ENCODE peak calls at places on chromosome X, in nine cellular contexts. L is colonic mucosa, A is mesothelial cell of epicardium, P is BJ, T is A549, H is endothelial cell, K is left lung, R is fibroblast of mammary gland, I is neural progenitor cell. Q is an unnamed sample.

GRCh38 chrX:15723887-15724517 is 14.1 kb upstream of the CA5B start:
- DNase-seq in R (no peak), P (no peak), H (no peak), A (no peak), L (no peak), K (no peak), I (no peak), T (no peak), Q (no peak)

GRCh38 chrX:136689441-136689840 is 41.5 kb downstream of the CD40LG start:
- DNase-seq in T (no peak), H (no peak), K (no peak), I (peak), A (no peak), P (no peak), R (no peak), L (no peak), Q (no peak)

GRCh38 chrX:22220941-22221340 is 51.8 kb upstream of the CBLL2 start:
- DNase-seq in I (no peak), H (no peak), T (peak), P (no peak), A (no peak), K (no peak), R (peak), L (no peak), Q (no peak)

GRCh38 chrX:141201962-141202361 is 25.0 kb upstream of the LDOC1 start:
- DNase-seq in K (no peak), H (no peak), I (no peak), A (no peak), P (no peak), L (no peak), R (no peak), T (no peak), Q (no peak)

GRCh38 chrX:147897117-147897516 is 14.6 kb upstream of the FMR1 start:
- DNase-seq in I (no peak), L (no peak), R (no peak), A (no peak), H (no peak), T (no peak), P (no peak), K (peak), Q (no peak)

GRCh38 chrX:123481908-123482873 is 250.7 kb downstream of the THOC2 start:
- DNase-seq in P (no peak), L (no peak), K (no peak), H (no peak), I (peak), R (peak), A (no peak), T (no peak), Q (peak)

GRCh38 chrX:106178826-106179225 is 10.7 kb downstream of the PWWP3B start:
- DNase-seq in A (no peak), P (no peak), T (no peak), I (no peak), R (no peak), L (no peak), K (no peak), H (no peak), Q (no peak)

GRCh38 chrX:154056739-154057367 is 37.2 kb upstream of the IRAK1 start:
- DNase-seq in P (no peak), H (no peak), T (no peak), A (no peak), I (no peak), K (no peak), R (no peak), L (no peak), Q (no peak)

GRCh38 chrX:118682258-118683014 is 45.0 kb upstream of the IL13RA1 start:
- DNase-seq in P (no peak), H (no peak), K (no peak), T (no peak), A (no peak), L (no peak), R (no peak), I (no peak), Q (no peak)

GRCh38 chrX:22021721-22022120 is 10.4 kb upstream of the PHEX start:
- DNase-seq in L (no peak), A (no peak), P (no peak), R (no peak), I (no peak), K (no peak), H (no peak), T (no peak), Q (no peak)

GRCh38 chrX:57445046-57445445 is 146.8 kb upstream of the ZXDB start:
- DNase-seq in A (no peak), I (no peak), H (no peak), T (no peak), K (no peak), L (no peak), R (no peak), P (no peak), Q (no peak)

GRCh38 chrX:135410861-135411627 is 10.7 kb upstream of the SMIM10L2A start:
- DNase-seq in T (no peak), I (no peak), L (no peak), K (no peak), A (no peak), R (no peak), H (no peak), P (no peak), Q (no peak)

GRCh38 chrX:121641560-121641959 is 594.1 kb downstream of the GLUD2 start:
- DNase-seq in R (peak), L (no peak), H (no peak), T (no peak), K (no peak), A (no peak), I (no peak), P (peak), Q (peak)

GRCh38 chrX:9707306-9708015 is 58.2 kb downstream of the GPR143 start:
- DNase-seq in K (no peak), L (no peak), R (no peak), P (no peak), H (no peak), T (no peak), A (no peak), I (peak), Q (no peak)

GRCh38 chrX:129833153-129834004 is 10.3 kb downstream of the ZDHHC9 start:
- DNase-seq in K (no peak), T (no peak), L (no peak), A (no peak), P (peak), H (no peak), R (peak), I (no peak), Q (no peak)

GRCh38 chrX:9569875-9570274 is 105.0 kb downstream of the TBL1X start:
- DNase-seq in H (no peak), L (no peak), R (peak), T (no peak), I (no peak), K (no peak), A (no peak), P (no peak), Q (no peak)

GRCh38 chrX:50211510-50211909 is 6.9 kb downstream of the CCNB3 start:
- DNase-seq in R (peak), H (peak), T (no peak), A (no peak), P (no peak), L (no peak), K (no peak), I (peak), Q (no peak)

GRCh38 chrX:154097597-154098541 is at the start of gene MECP2:
- DNase-seq in H (peak), P (peak), K (peak), R (peak), T (peak), I (peak), A (peak), L (peak), Q (peak)

GRCh38 chrX:5852941-5853340 is 375.7 kb downstream of the NLGN4X start:
- DNase-seq in T (no peak), I (no peak), L (no peak), P (no peak), H (no peak), K (no peak), A (no peak), R (no peak), Q (no peak)

GRCh38 chrX:63664741-63665140 is 120.3 kb downstream of the ARHGEF9 start:
- DNase-seq in L (no peak), K (no peak), I (no peak), A (no peak), P (no peak), T (no peak), R (peak), H (no peak), Q (no peak)

GRCh38 chrX:21394792-21395191 is 20.6 kb downstream of the CNKSR2 start:
- DNase-seq in A (no peak), P (no peak), I (peak), R (no peak), T (no peak), H (no peak), L (no peak), K (no peak), Q (no peak)

GRCh38 chrX:70433848-70434351 is 10.7 kb upstream of the DLG3 start:
- DNase-seq in T (peak), R (peak), K (peak), I (peak), L (peak), H (peak), A (peak), P (no peak), Q (no peak)

GRCh38 chrX:48749182-48749581 is 12.4 kb upstream of the GLOD5 start:
- DNase-seq in L (no peak), K (no peak), T (no peak), I (no peak), A (no peak), P (no peak), R (no peak), H (no peak), Q (no peak)

GRCh38 chrX:48751343-48751742 is 10.2 kb upstream of the GLOD5 start:
- DNase-seq in K (no peak), T (no peak), L (no peak), A (no peak), H (no peak), P (no peak), I (no peak), R (no peak), Q (no peak)

GRCh38 chrX:48752498-48752897 is 9.0 kb upstream of the GLOD5 start:
- DNase-seq in K (no peak), T (no peak), A (no peak), I (no peak), P (no peak), R (no peak), H (no peak), L (no peak), Q (no peak)

GRCh38 chrX:48745222-48745621 is 16.3 kb upstream of the GLOD5 start:
- DNase-seq in H (no peak), K (no peak), T (no peak), P (no peak), A (no peak), R (no peak), L (no peak), I (no peak), Q (no peak)

DNA sequence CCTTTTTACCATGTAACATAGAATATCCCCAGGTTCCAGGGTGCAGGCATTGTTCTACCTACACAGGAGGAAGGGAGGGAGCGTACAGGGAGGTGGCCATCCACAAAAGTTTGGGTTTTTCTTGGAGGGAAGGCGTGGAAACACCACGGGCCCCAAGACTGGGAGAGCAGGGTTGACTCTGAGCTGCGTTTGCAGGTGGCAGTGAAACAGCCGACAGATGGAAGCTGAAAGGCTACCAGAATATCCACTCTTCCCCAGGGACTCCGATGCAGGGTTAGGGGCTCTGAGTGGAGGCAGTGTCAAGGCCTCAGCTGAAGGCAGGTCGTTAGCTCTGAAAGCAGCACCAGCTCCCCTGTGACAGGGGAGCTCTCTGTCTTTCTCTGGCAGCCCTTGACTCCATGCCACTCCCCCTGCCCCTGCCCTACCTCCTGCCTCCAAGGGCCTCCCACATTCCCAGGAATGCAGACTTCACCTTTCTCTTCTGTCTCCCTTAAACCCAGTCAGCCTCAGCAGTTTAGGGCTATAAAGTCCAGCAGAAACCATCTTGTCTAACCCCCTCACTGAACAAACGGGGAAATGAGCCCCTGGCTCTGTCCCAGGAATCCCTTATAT is 14.0 kb upstream of the GLOD5 start:
- DNase-seq in A (no peak), R (no peak), P (no peak), I (no peak), K (no peak), T (no peak), L (no peak), H (no peak), Q (no peak)
- TF ChIP-seq CTCF in A (no peak), R (no peak), P (no peak), I (no peak), K (no peak), T (no peak), L (no peak), H (no peak), Q (no peak)

DNA sequence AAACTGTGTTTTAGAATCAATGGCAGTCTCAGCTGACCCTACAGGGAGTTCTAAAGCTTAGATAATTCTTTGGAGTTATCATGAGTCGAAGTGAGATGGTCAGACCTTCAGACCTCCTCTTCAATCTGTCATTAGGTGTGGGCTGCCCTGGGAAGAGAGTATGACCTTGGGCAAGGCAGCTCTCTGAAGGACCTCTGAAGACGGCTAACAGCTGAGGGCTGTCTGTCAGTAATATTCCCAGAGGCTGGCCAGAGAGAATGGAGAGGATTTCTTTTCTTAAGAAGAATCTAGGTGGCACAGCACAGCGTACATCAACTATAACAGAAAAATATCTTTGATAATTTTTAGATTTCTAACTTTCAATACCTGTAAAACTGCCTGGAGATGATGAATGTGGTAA is 379.4 kb downstream of the ZNF674 start:
- DNase-seq in L (no peak), K (no peak), H (no peak), T (no peak), A (no peak), I (no peak), R (no peak), P (no peak), Q (no peak)
- TF ChIP-seq CTCF in L (no peak), K (no peak), H (no peak), T (no peak), A (no peak), I (no peak), R (no peak), P (no peak), Q (no peak)

GRCh38 chrX:131985526-131986049 is 37.5 kb upstream of the STK26 start:
- DNase-seq in R (no peak), H (no peak), T (no peak), K (no peak), A (no peak), L (no peak), I (peak), P (no peak), Q (no peak)
- TF ChIP-seq CTCF in R (no peak), H (no peak), T (no peak), K (no peak), A (no peak), L (no peak), I (no peak), P (no peak), Q (no peak)

GRCh38 chrX:66021407-66021757 is 18.5 kb downstream of the VSIG4 start:
- DNase-seq in T (no peak), I (no peak), P (no peak), K (no peak), L (no peak), H (no peak), R (no peak), A (no peak), Q (no peak)

GRCh38 chrX:66021758-66022741 is 17.8 kb downstream of the VSIG4 start:
- DNase-seq in A (no peak), P (no peak), R (no peak), L (no peak), K (no peak), H (no peak), I (no peak), T (no peak), Q (no peak)

GRCh38 chrX:66023726-66024467 is 16.0 kb downstream of the VSIG4 start:
- DNase-seq in I (no peak), H (no peak), T (no peak), P (no peak), L (no peak), K (no peak), R (no peak), A (no peak), Q (no peak)

GRCh38 chrX:66024570-66024969 is 15.3 kb downstream of the VSIG4 start:
- DNase-seq in L (no peak), T (no peak), I (no peak), P (no peak), R (no peak), H (no peak), K (no peak), A (no peak), Q (no peak)

GRCh38 chrX:66022742-66023725 is 16.8 kb downstream of the VSIG4 start:
- DNase-seq in H (peak), I (peak), K (no peak), T (no peak), R (no peak), A (no peak), L (no peak), P (no peak), Q (no peak)
- TF ChIP-seq CTCF in H (no peak), I (peak), K (no peak), T (no peak), R (peak), A (no peak), L (no peak), P (no peak), Q (no peak)

GRCh38 chrX:46803140-46803539 is 33.7 kb upstream of the RP2 start:
- DNase-seq in L (no peak), R (peak), I (no peak), T (no peak), P (no peak), A (no peak), K (no peak), H (no peak), Q (no peak)
- TF ChIP-seq CTCF in L (no peak), R (peak), I (no peak), T (peak), P (peak), A (no peak), K (no peak), H (no peak), Q (peak)

GRCh38 chrX:49192722-49193328 is 6.7 kb upstream of the PRICKLE3 start:
- DNase-seq in P (no peak), H (no peak), L (peak), I (peak), A (no peak), T (no peak), K (no peak), R (peak), Q (no peak)
- TF ChIP-seq CTCF in P (peak), H (peak), L (peak), I (peak), A (peak), T (peak), K (peak), R (peak), Q (peak)

GRCh38 chrX:40928076-40928475 is 157.2 kb upstream of the USP9X start:
- DNase-seq in I (no peak), T (no peak), P (no peak), K (no peak), A (no peak), R (no peak), L (no peak), H (no peak), Q (no peak)

GRCh38 chrX:40920351-40920750 is 164.9 kb upstream of the USP9X start:
- DNase-seq in H (no peak), I (no peak), R (no peak), A (no peak), L (no peak), P (no peak), T (no peak), K (no peak), Q (no peak)

GRCh38 chrX:40922307-40922706 is 162.9 kb upstream of the USP9X start:
- DNase-seq in K (no peak), A (no peak), I (peak), L (no peak), R (peak), T (no peak), H (no peak), P (no peak), Q (no peak)
- TF ChIP-seq CTCF in K (peak), A (no peak), I (peak), L (no peak), R (peak), T (no peak), H (peak), P (peak), Q (peak)

GRCh38 chrX:11040405-11040804 is 70.7 kb upstream of the HCCS start:
- DNase-seq in K (no peak), I (no peak), L (no peak), A (no peak), H (no peak), R (no peak), T (no peak), P (no peak), Q (no peak)
- TF ChIP-seq CTCF in K (no peak), I (peak), L (no peak), A (no peak), H (no peak), R (no peak), T (no peak), P (no peak), Q (peak)

DNA sequence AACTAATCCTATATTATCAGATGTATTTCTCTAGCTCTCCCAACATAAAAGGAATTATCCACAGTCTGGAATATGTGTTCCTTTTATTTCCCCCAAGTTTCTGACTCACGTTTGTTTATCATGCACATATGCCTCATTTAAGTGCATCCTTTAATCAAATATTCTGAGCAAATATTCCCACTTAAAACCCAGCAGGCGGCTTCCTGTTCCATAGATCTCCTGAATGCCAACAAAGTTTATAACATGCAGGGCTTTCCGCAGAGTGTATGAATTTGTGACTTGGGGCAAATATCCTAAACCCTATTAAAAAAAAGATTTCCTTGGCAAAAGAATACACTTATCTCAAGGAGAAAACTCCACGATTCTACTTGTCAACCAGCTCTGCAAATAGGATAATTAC is 16.9 kb downstream of the GLRA2 start:
- DNase-seq in P (no peak), A (no peak), T (no peak), H (no peak), K (no peak), R (no peak), L (no peak), I (no peak), Q (no peak)
- TF ChIP-seq CTCF in P (no peak), A (no peak), T (no peak), H (no peak), K (no peak), R (no peak), L (no peak), I (no peak), Q (no peak)

DNA sequence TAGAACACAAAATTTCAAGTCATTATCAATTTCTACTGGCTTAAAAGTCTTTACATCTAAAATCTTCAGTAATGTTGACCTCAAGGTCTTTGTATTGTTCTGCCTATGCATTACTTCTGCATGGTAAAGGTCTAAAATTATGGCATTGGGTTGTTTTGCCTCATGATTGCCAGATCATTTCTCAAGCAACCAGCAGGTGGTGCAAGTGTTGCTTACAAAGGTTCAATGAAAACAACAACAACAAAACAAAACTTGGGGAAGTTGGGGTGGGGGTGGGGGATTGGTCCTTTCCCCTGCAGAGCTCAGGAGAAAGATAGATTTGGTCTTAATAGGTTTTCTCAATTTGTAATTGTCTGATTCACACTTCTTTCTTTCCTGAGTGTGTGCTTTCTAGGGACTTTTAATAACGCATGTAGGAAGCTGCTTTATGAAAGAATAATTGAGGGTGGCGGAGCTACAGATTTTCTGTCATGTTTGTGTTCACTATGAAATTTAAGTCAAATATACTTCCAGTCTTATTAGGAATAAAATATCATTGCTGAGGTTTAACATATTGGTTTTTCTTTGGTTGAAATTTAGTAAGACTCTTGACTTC is 145.1 kb downstream of the COL4A5 start:
- DNase-seq in H (peak), T (peak), R (peak), L (no peak), A (no peak), P (no peak), I (peak), K (no peak), Q (no peak)
- TF ChIP-seq CTCF in H (peak), T (peak), R (peak), L (peak), A (peak), P (peak), I (peak), K (peak), Q (peak)

Q was measured in AG09319.